ENCODE peak calls at places on chromosome 13, in ten cellular contexts. One of them, this sample, is unnamed.

GRCh38 chr13:23020246-23020843 is 160.4 kb upstream of the SGCG start:
- DNase-seq in A549: peak; percentile 66
- DNase-seq in left lung: no peak
- DNase-seq in thoracic aorta: no peak
- DNase-seq in IMR-90: peak; percentile 57
- DNase-seq in tibial artery: no peak
- DNase-seq in transverse colon: peak; percentile 42
- DNase-seq in stomach: peak; percentile 41
- DNase-seq in cardiac muscle cell: peak; percentile 61
- DNase-seq in pancreas: no peak
- DNase-seq in this sample: peak; percentile 58

GRCh38 chr13:53545340-53545941 is 516.8 kb downstream of the OLFM4 start:
- DNase-seq in left lung: no peak
- DNase-seq in thoracic aorta: no peak
- DNase-seq in tibial artery: no peak
- DNase-seq in pancreas: no peak
- DNase-seq in cardiac muscle cell: no peak
- DNase-seq in stomach: no peak
- DNase-seq in IMR-90: no peak
- DNase-seq in transverse colon: no peak
- DNase-seq in A549: no peak
- DNase-seq in this sample: no peak

GRCh38 chr13:114089751-114090400 is 42.5 kb downstream of the RASA3 start:
- DNase-seq in stomach: no peak
- DNase-seq in IMR-90: no peak
- DNase-seq in cardiac muscle cell: no peak
- DNase-seq in transverse colon: peak; percentile 25
- DNase-seq in pancreas: no peak
- DNase-seq in left lung: peak; percentile 7
- DNase-seq in A549: no peak
- DNase-seq in tibial artery: peak; percentile 25
- DNase-seq in thoracic aorta: no peak
- DNase-seq in this sample: no peak

GRCh38 chr13:27375686-27376326 is 48.6 kb upstream of the GTF3A start:
- DNase-seq in pancreas: peak; percentile 82
- DNase-seq in left lung: peak; percentile 48
- DNase-seq in thoracic aorta: no peak
- DNase-seq in IMR-90: peak; percentile 70
- DNase-seq in A549: peak; percentile 59
- DNase-seq in tibial artery: peak; percentile 69
- DNase-seq in cardiac muscle cell: peak; percentile 71
- DNase-seq in stomach: peak; percentile 70
- DNase-seq in transverse colon: peak; percentile 72
- DNase-seq in this sample: peak; percentile 58

GRCh38 chr13:100497394-100497793 is 91.2 kb downstream of the GGACT start:
- DNase-seq in pancreas: no peak
- DNase-seq in IMR-90: peak; percentile 73
- DNase-seq in cardiac muscle cell: no peak
- DNase-seq in tibial artery: no peak
- DNase-seq in stomach: no peak
- DNase-seq in transverse colon: no peak
- DNase-seq in left lung: no peak
- DNase-seq in A549: no peak
- DNase-seq in thoracic aorta: no peak
- DNase-seq in this sample: no peak

GRCh38 chr13:99540530-99540929 is 39.3 kb downstream of the TM9SF2 start:
- DNase-seq in transverse colon: no peak
- DNase-seq in thoracic aorta: no peak
- DNase-seq in IMR-90: no peak
- DNase-seq in cardiac muscle cell: no peak
- DNase-seq in left lung: no peak
- DNase-seq in pancreas: no peak
- DNase-seq in tibial artery: no peak
- DNase-seq in A549: no peak
- DNase-seq in stomach: no peak
- DNase-seq in this sample: no peak

GRCh38 chr13:90154311-90154960 is 1193.1 kb upstream of the MIR17HG start:
- DNase-seq in tibial artery: no peak
- DNase-seq in thoracic aorta: no peak
- DNase-seq in cardiac muscle cell: no peak
- DNase-seq in pancreas: no peak
- DNase-seq in IMR-90: no peak
- DNase-seq in stomach: no peak
- DNase-seq in transverse colon: no peak
- DNase-seq in left lung: no peak
- DNase-seq in A549: no peak
- DNase-seq in this sample: no peak

GRCh38 chr13:70237131-70237530 is 128.9 kb upstream of the KLHL1 start:
- DNase-seq in thoracic aorta: no peak
- DNase-seq in transverse colon: no peak
- DNase-seq in cardiac muscle cell: no peak
- DNase-seq in stomach: no peak
- DNase-seq in IMR-90: no peak
- DNase-seq in tibial artery: no peak
- DNase-seq in left lung: no peak
- DNase-seq in pancreas: no peak
- DNase-seq in A549: no peak
- DNase-seq in this sample: no peak

GRCh38 chr13:113958373-113958772 is 15.5 kb downstream of the C13orf46 start:
- DNase-seq in stomach: no peak
- DNase-seq in IMR-90: no peak
- DNase-seq in A549: no peak
- DNase-seq in thoracic aorta: no peak
- DNase-seq in cardiac muscle cell: no peak
- DNase-seq in tibial artery: no peak
- DNase-seq in transverse colon: no peak
- DNase-seq in left lung: no peak
- DNase-seq in pancreas: peak; percentile 46
- DNase-seq in this sample: no peak

GRCh38 chr13:78372581-78372980 is 230.8 kb downstream of the POU4F1 start:
- DNase-seq in thoracic aorta: no peak
- DNase-seq in A549: no peak
- DNase-seq in cardiac muscle cell: no peak
- DNase-seq in left lung: no peak
- DNase-seq in tibial artery: no peak
- DNase-seq in transverse colon: no peak
- DNase-seq in pancreas: no peak
- DNase-seq in stomach: no peak
- DNase-seq in IMR-90: no peak
- DNase-seq in this sample: no peak

GRCh38 chr13:78376033-78376432 is 227.3 kb downstream of the POU4F1 start:
- DNase-seq in cardiac muscle cell: no peak
- DNase-seq in pancreas: no peak
- DNase-seq in transverse colon: no peak
- DNase-seq in A549: no peak
- DNase-seq in left lung: no peak
- DNase-seq in IMR-90: no peak
- DNase-seq in thoracic aorta: no peak
- DNase-seq in stomach: no peak
- DNase-seq in tibial artery: no peak
- DNase-seq in this sample: no peak

GRCh38 chr13:78382481-78382880 is 220.9 kb downstream of the POU4F1 start:
- DNase-seq in IMR-90: no peak
- DNase-seq in left lung: no peak
- DNase-seq in cardiac muscle cell: no peak
- DNase-seq in A549: no peak
- DNase-seq in stomach: no peak
- DNase-seq in tibial artery: no peak
- DNase-seq in thoracic aorta: no peak
- DNase-seq in transverse colon: no peak
- DNase-seq in pancreas: no peak
- DNase-seq in this sample: no peak

DNA sequence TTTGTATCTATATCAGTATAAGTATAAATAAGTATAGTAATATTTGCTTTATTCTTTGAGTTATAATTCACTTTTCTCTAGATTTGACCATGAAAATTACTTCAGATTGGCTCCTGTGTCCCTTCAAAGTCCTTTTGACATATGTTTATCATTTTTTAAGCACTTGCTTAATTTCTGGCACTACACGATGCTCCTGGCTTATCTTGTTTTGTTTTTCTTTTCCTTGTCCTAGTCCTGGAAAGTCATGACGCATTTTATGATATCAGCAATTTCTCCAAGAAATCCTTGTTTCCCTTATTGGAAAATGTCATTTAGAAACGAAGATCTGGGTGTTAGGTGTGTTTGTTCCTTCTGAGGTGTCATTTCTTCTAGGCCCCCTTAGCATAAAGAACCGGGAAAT is 226.5 kb downstream of the POU4F1 start:
- DNase-seq in thoracic aorta: no peak
- DNase-seq in tibial artery: no peak
- DNase-seq in left lung: no peak
- DNase-seq in IMR-90: no peak
- DNase-seq in transverse colon: no peak
- DNase-seq in A549: no peak
- DNase-seq in pancreas: no peak
- DNase-seq in stomach: no peak
- DNase-seq in cardiac muscle cell: no peak
- DNase-seq in this sample: no peak
- TF ChIP-seq CTCF in thoracic aorta: no peak
- TF ChIP-seq CTCF in tibial artery: no peak
- TF ChIP-seq CTCF in left lung: no peak
- TF ChIP-seq CTCF in IMR-90: no peak
- TF ChIP-seq CTCF in transverse colon: no peak
- TF ChIP-seq CTCF in A549: no peak
- TF ChIP-seq CTCF in pancreas: no peak
- TF ChIP-seq CTCF in stomach: no peak
- TF ChIP-seq CTCF in cardiac muscle cell: no peak
- TF ChIP-seq CTCF in this sample: no peak

GRCh38 chr13:74131206-74131605 is 3.0 kb downstream of the KLF12 start:
- DNase-seq in tibial artery: no peak
- DNase-seq in cardiac muscle cell: no peak
- DNase-seq in IMR-90: no peak
- DNase-seq in A549: no peak
- DNase-seq in transverse colon: no peak
- DNase-seq in left lung: no peak
- DNase-seq in thoracic aorta: no peak
- DNase-seq in stomach: no peak
- DNase-seq in pancreas: no peak
- DNase-seq in this sample: peak; percentile 32
- H3K4me3 ChIP-seq in tibial artery: peak overlapping the region; percentile 73
- H3K4me3 ChIP-seq in cardiac muscle cell: no peak overlapping the region
- H3K4me3 ChIP-seq in IMR-90: no peak overlapping the region
- H3K4me3 ChIP-seq in A549: no peak overlapping the region
- H3K4me3 ChIP-seq in transverse colon: no peak overlapping the region
- H3K4me3 ChIP-seq in left lung: no peak overlapping the region
- H3K4me3 ChIP-seq in thoracic aorta: peak overlapping the region; percentile 84
- H3K4me3 ChIP-seq in stomach: no peak overlapping the region
- H3K4me3 ChIP-seq in pancreas: no peak overlapping the region
- H3K4me3 ChIP-seq in this sample: peak overlapping the region; percentile 86

DNA sequence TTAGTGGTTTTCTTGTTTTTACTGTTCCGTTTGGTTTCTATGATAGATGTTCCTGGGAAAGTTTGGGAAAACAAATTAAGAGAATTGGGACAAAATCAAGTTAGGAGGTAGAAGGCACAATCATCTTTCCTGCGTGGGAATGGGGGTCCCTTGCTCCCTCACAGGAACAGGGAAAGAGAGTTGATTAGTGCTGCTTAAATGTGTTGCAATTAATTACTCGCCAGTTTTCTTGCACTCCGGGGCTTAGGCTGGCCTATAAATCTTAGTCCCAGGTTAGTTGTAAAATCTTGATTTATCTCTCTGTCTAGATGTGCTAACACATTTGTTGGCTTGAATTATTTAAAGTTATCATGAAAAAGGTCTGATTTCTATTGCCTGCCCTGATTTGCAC is 10.0 kb downstream of the B3GLCT start:
- DNase-seq in tibial artery: no peak
- DNase-seq in transverse colon: no peak
- DNase-seq in stomach: no peak
- DNase-seq in cardiac muscle cell: no peak
- DNase-seq in IMR-90: no peak
- DNase-seq in pancreas: no peak
- DNase-seq in thoracic aorta: no peak
- DNase-seq in A549: no peak
- DNase-seq in left lung: no peak
- DNase-seq in this sample: no peak
- H3K27ac ChIP-seq in tibial artery: peak overlapping the region; percentile 59
- H3K27ac ChIP-seq in transverse colon: peak overlapping the region; percentile 19
- H3K27ac ChIP-seq in stomach: peak overlapping the region; percentile 5
- H3K27ac ChIP-seq in cardiac muscle cell: no peak overlapping the region
- H3K27ac ChIP-seq in IMR-90: no peak overlapping the region
- H3K27ac ChIP-seq in pancreas: no peak overlapping the region
- H3K27ac ChIP-seq in thoracic aorta: no peak overlapping the region
- H3K27ac ChIP-seq in A549: no peak overlapping the region
- H3K27ac ChIP-seq in left lung: no peak overlapping the region
- H3K27ac ChIP-seq in this sample: no peak overlapping the region

GRCh38 chr13:96994030-96994848 is at the start of gene OXGR1:
- DNase-seq in pancreas: peak; percentile 60
- DNase-seq in transverse colon: peak; percentile 14
- DNase-seq in left lung: no peak
- DNase-seq in IMR-90: no peak
- DNase-seq in A549: no peak
- DNase-seq in tibial artery: no peak
- DNase-seq in stomach: no peak
- DNase-seq in thoracic aorta: no peak
- DNase-seq in cardiac muscle cell: peak; percentile 11
- DNase-seq in this sample: no peak
- TF ChIP-seq CTCF in pancreas: no peak
- TF ChIP-seq CTCF in transverse colon: no peak
- TF ChIP-seq CTCF in left lung: no peak
- TF ChIP-seq CTCF in IMR-90: no peak
- TF ChIP-seq CTCF in A549: no peak
- TF ChIP-seq CTCF in tibial artery: no peak
- TF ChIP-seq CTCF in stomach: no peak
- TF ChIP-seq CTCF in thoracic aorta: no peak
- TF ChIP-seq CTCF in cardiac muscle cell: no peak
- TF ChIP-seq CTCF in this sample: no peak

GRCh38 chr13:110377178-110378175 is 70.4 kb downstream of the COL4A2 start:
- DNase-seq in stomach: no peak
- DNase-seq in tibial artery: no peak
- DNase-seq in IMR-90: no peak
- DNase-seq in pancreas: no peak
- DNase-seq in left lung: no peak
- DNase-seq in thoracic aorta: no peak
- DNase-seq in A549: no peak
- DNase-seq in transverse colon: no peak
- DNase-seq in cardiac muscle cell: no peak
- DNase-seq in this sample: no peak
- H3K4me3 ChIP-seq in stomach: no peak overlapping the region
- H3K4me3 ChIP-seq in tibial artery: no peak overlapping the region
- H3K4me3 ChIP-seq in IMR-90: no peak overlapping the region
- H3K4me3 ChIP-seq in pancreas: no peak overlapping the region
- H3K4me3 ChIP-seq in left lung: no peak overlapping the region
- H3K4me3 ChIP-seq in thoracic aorta: peak overlapping the region; percentile 17
- H3K4me3 ChIP-seq in A549: no peak overlapping the region
- H3K4me3 ChIP-seq in transverse colon: no peak overlapping the region
- H3K4me3 ChIP-seq in cardiac muscle cell: no peak overlapping the region
- H3K4me3 ChIP-seq in this sample: no peak overlapping the region

This sample was measured in OCI-LY7.